ENCODE peak calls at places on chromosomes 12 and 14, in nine cellular contexts. One of them, this sample, is unnamed.

GRCh38 chr14:105059035-105059916 is 6.0 kb downstream of the GPR132 start:
- DNase-seq in NCI-H2171 treated with DMSO at 0.1 percent for 48 hours: peak
- DNase-seq in T-helper 2 cell: no peak
- DNase-seq in PC-9: no peak
- DNase-seq in stimulated activated CD8-positive, alpha-beta memory T cell treated with anti-CD3 and anti-CD28 coated beads, Interleukin-15, amount 100 ng/mL, for 1 hour: no peak
- DNase-seq in fibroblast of pulmonary artery: no peak
- DNase-seq in GDM1: no peak
- DNase-seq in Daoy: no peak
- DNase-seq in WTC11: peak
- DNase-seq in this sample: no peak

GRCh38 chr12:123671876-123672275 is 963 bp downstream of the TCTN2 start:
- DNase-seq in NCI-H2171 treated with DMSO at 0.1 percent for 48 hours: no peak
- DNase-seq in PC-9: no peak
- DNase-seq in GDM1: no peak
- DNase-seq in T-helper 2 cell: no peak
- DNase-seq in Daoy: peak
- DNase-seq in fibroblast of pulmonary artery: no peak
- DNase-seq in stimulated activated CD8-positive, alpha-beta memory T cell treated with anti-CD3 and anti-CD28 coated beads, Interleukin-15, amount 100 ng/mL, for 1 hour: no peak
- DNase-seq in WTC11: no peak
- DNase-seq in this sample: no peak

GRCh38 chr12:50174971-50175715 is 8.0 kb upstream of the CERS5 start:
- DNase-seq in WTC11: no peak
- DNase-seq in stimulated activated CD8-positive, alpha-beta memory T cell treated with anti-CD3 and anti-CD28 coated beads, Interleukin-15, amount 100 ng/mL, for 1 hour: no peak
- DNase-seq in NCI-H2171 treated with DMSO at 0.1 percent for 48 hours: peak
- DNase-seq in PC-9: no peak
- DNase-seq in GDM1: peak
- DNase-seq in fibroblast of pulmonary artery: peak
- DNase-seq in Daoy: peak
- DNase-seq in T-helper 2 cell: no peak
- DNase-seq in this sample: peak

GRCh38 chr14:74932401-74932901 is 9.4 kb upstream of the RPS6KL1 start:
- DNase-seq in stimulated activated CD8-positive, alpha-beta memory T cell treated with anti-CD3 and anti-CD28 coated beads, Interleukin-15, amount 100 ng/mL, for 1 hour: no peak
- DNase-seq in Daoy: no peak
- DNase-seq in WTC11: no peak
- DNase-seq in NCI-H2171 treated with DMSO at 0.1 percent for 48 hours: peak
- DNase-seq in GDM1: peak
- DNase-seq in fibroblast of pulmonary artery: peak
- DNase-seq in T-helper 2 cell: no peak
- DNase-seq in PC-9: no peak
- DNase-seq in this sample: no peak

GRCh38 chr12:105239304-105239703 is 3.3 kb upstream of the APPL2 start:
- DNase-seq in GDM1: no peak
- DNase-seq in WTC11: no peak
- DNase-seq in Daoy: no peak
- DNase-seq in PC-9: no peak
- DNase-seq in NCI-H2171 treated with DMSO at 0.1 percent for 48 hours: no peak
- DNase-seq in fibroblast of pulmonary artery: no peak
- DNase-seq in T-helper 2 cell: no peak
- DNase-seq in stimulated activated CD8-positive, alpha-beta memory T cell treated with anti-CD3 and anti-CD28 coated beads, Interleukin-15, amount 100 ng/mL, for 1 hour: no peak
- DNase-seq in this sample: no peak

GRCh38 chr12:16603916-16604575 is 1.9 kb downstream of the LMO3 start:
- DNase-seq in stimulated activated CD8-positive, alpha-beta memory T cell treated with anti-CD3 and anti-CD28 coated beads, Interleukin-15, amount 100 ng/mL, for 1 hour: no peak
- DNase-seq in WTC11: peak
- DNase-seq in Daoy: no peak
- DNase-seq in PC-9: no peak
- DNase-seq in fibroblast of pulmonary artery: peak
- DNase-seq in GDM1: no peak
- DNase-seq in NCI-H2171 treated with DMSO at 0.1 percent for 48 hours: no peak
- DNase-seq in T-helper 2 cell: no peak
- DNase-seq in this sample: no peak

GRCh38 chr14:28987516-28987915 is 220.9 kb downstream of the FOXG1 start:
- DNase-seq in WTC11: no peak
- DNase-seq in T-helper 2 cell: no peak
- DNase-seq in fibroblast of pulmonary artery: peak
- DNase-seq in NCI-H2171 treated with DMSO at 0.1 percent for 48 hours: no peak
- DNase-seq in stimulated activated CD8-positive, alpha-beta memory T cell treated with anti-CD3 and anti-CD28 coated beads, Interleukin-15, amount 100 ng/mL, for 1 hour: no peak
- DNase-seq in GDM1: no peak
- DNase-seq in PC-9: no peak
- DNase-seq in Daoy: no peak
- DNase-seq in this sample: no peak

GRCh38 chr14:102028733-102029132 is 58.1 kb downstream of the HSP90AA1 start:
- DNase-seq in NCI-H2171 treated with DMSO at 0.1 percent for 48 hours: no peak
- DNase-seq in Daoy: peak
- DNase-seq in stimulated activated CD8-positive, alpha-beta memory T cell treated with anti-CD3 and anti-CD28 coated beads, Interleukin-15, amount 100 ng/mL, for 1 hour: no peak
- DNase-seq in PC-9: peak
- DNase-seq in fibroblast of pulmonary artery: peak
- DNase-seq in GDM1: no peak
- DNase-seq in WTC11: no peak
- DNase-seq in T-helper 2 cell: no peak
- DNase-seq in this sample: no peak

GRCh38 chr12:108826115-108826806 is 31.1 kb downstream of the SSH1 start:
- DNase-seq in Daoy: peak
- DNase-seq in PC-9: no peak
- DNase-seq in fibroblast of pulmonary artery: peak
- DNase-seq in stimulated activated CD8-positive, alpha-beta memory T cell treated with anti-CD3 and anti-CD28 coated beads, Interleukin-15, amount 100 ng/mL, for 1 hour: no peak
- DNase-seq in WTC11: no peak
- DNase-seq in GDM1: no peak
- DNase-seq in T-helper 2 cell: no peak
- DNase-seq in NCI-H2171 treated with DMSO at 0.1 percent for 48 hours: peak
- DNase-seq in this sample: peak

GRCh38 chr12:110046451-110047187 is 1.7 kb downstream of the C12orf76 start:
- DNase-seq in stimulated activated CD8-positive, alpha-beta memory T cell treated with anti-CD3 and anti-CD28 coated beads, Interleukin-15, amount 100 ng/mL, for 1 hour: no peak
- DNase-seq in PC-9: no peak
- DNase-seq in T-helper 2 cell: no peak
- DNase-seq in Daoy: no peak
- DNase-seq in WTC11: no peak
- DNase-seq in GDM1: no peak
- DNase-seq in fibroblast of pulmonary artery: no peak
- DNase-seq in NCI-H2171 treated with DMSO at 0.1 percent for 48 hours: no peak
- DNase-seq in this sample: no peak

GRCh38 chr14:92328664-92329255 is 5.8 kb downstream of the SLC24A4 start:
- DNase-seq in NCI-H2171 treated with DMSO at 0.1 percent for 48 hours: no peak
- DNase-seq in T-helper 2 cell: no peak
- DNase-seq in stimulated activated CD8-positive, alpha-beta memory T cell treated with anti-CD3 and anti-CD28 coated beads, Interleukin-15, amount 100 ng/mL, for 1 hour: no peak
- DNase-seq in Daoy: no peak
- DNase-seq in fibroblast of pulmonary artery: no peak
- DNase-seq in WTC11: no peak
- DNase-seq in PC-9: no peak
- DNase-seq in GDM1: no peak
- DNase-seq in this sample: no peak

GRCh38 chr14:20601522-20601921 is 10.3 kb upstream of the RNASE12 start:
- DNase-seq in GDM1: no peak
- DNase-seq in WTC11: no peak
- DNase-seq in Daoy: no peak
- DNase-seq in fibroblast of pulmonary artery: no peak
- DNase-seq in PC-9: no peak
- DNase-seq in T-helper 2 cell: no peak
- DNase-seq in stimulated activated CD8-positive, alpha-beta memory T cell treated with anti-CD3 and anti-CD28 coated beads, Interleukin-15, amount 100 ng/mL, for 1 hour: no peak
- DNase-seq in NCI-H2171 treated with DMSO at 0.1 percent for 48 hours: no peak
- DNase-seq in this sample: no peak

GRCh38 chr14:22824711-22825359 is 4.9 kb upstream of the MRPL52 start:
- DNase-seq in WTC11: no peak
- DNase-seq in GDM1: peak
- DNase-seq in fibroblast of pulmonary artery: peak
- DNase-seq in stimulated activated CD8-positive, alpha-beta memory T cell treated with anti-CD3 and anti-CD28 coated beads, Interleukin-15, amount 100 ng/mL, for 1 hour: no peak
- DNase-seq in Daoy: peak
- DNase-seq in NCI-H2171 treated with DMSO at 0.1 percent for 48 hours: no peak
- DNase-seq in T-helper 2 cell: no peak
- DNase-seq in PC-9: peak
- DNase-seq in this sample: no peak

GRCh38 chr12:26226629-26227375 is 31.4 kb downstream of the SSPN start:
- DNase-seq in Daoy: peak
- DNase-seq in PC-9: peak
- DNase-seq in T-helper 2 cell: no peak
- DNase-seq in NCI-H2171 treated with DMSO at 0.1 percent for 48 hours: peak
- DNase-seq in stimulated activated CD8-positive, alpha-beta memory T cell treated with anti-CD3 and anti-CD28 coated beads, Interleukin-15, amount 100 ng/mL, for 1 hour: no peak
- DNase-seq in fibroblast of pulmonary artery: no peak
- DNase-seq in WTC11: peak
- DNase-seq in GDM1: no peak
- DNase-seq in this sample: no peak

GRCh38 chr12:93793983-93794382 is 116.8 kb downstream of the CRADD start:
- DNase-seq in NCI-H2171 treated with DMSO at 0.1 percent for 48 hours: no peak
- DNase-seq in Daoy: no peak
- DNase-seq in T-helper 2 cell: no peak
- DNase-seq in GDM1: no peak
- DNase-seq in stimulated activated CD8-positive, alpha-beta memory T cell treated with anti-CD3 and anti-CD28 coated beads, Interleukin-15, amount 100 ng/mL, for 1 hour: no peak
- DNase-seq in PC-9: no peak
- DNase-seq in WTC11: no peak
- DNase-seq in fibroblast of pulmonary artery: peak
- DNase-seq in this sample: no peak

GRCh38 chr12:1527789-1528188 is 66.6 kb downstream of the FBXL14 start:
- DNase-seq in T-helper 2 cell: no peak
- DNase-seq in Daoy: peak
- DNase-seq in WTC11: no peak
- DNase-seq in stimulated activated CD8-positive, alpha-beta memory T cell treated with anti-CD3 and anti-CD28 coated beads, Interleukin-15, amount 100 ng/mL, for 1 hour: no peak
- DNase-seq in PC-9: no peak
- DNase-seq in GDM1: no peak
- DNase-seq in NCI-H2171 treated with DMSO at 0.1 percent for 48 hours: no peak
- DNase-seq in fibroblast of pulmonary artery: peak
- DNase-seq in this sample: no peak

GRCh38 chr12:84738481-84738972 is 174.1 kb downstream of the SLC6A15 start:
- DNase-seq in GDM1: no peak
- DNase-seq in stimulated activated CD8-positive, alpha-beta memory T cell treated with anti-CD3 and anti-CD28 coated beads, Interleukin-15, amount 100 ng/mL, for 1 hour: no peak
- DNase-seq in T-helper 2 cell: no peak
- DNase-seq in WTC11: no peak
- DNase-seq in fibroblast of pulmonary artery: peak
- DNase-seq in PC-9: peak
- DNase-seq in Daoy: peak
- DNase-seq in NCI-H2171 treated with DMSO at 0.1 percent for 48 hours: no peak
- DNase-seq in this sample: no peak

GRCh38 chr14:80477388-80478160 is 266.3 kb upstream of the DIO2 start:
- DNase-seq in PC-9: no peak
- DNase-seq in WTC11: no peak
- DNase-seq in GDM1: no peak
- DNase-seq in fibroblast of pulmonary artery: peak
- DNase-seq in stimulated activated CD8-positive, alpha-beta memory T cell treated with anti-CD3 and anti-CD28 coated beads, Interleukin-15, amount 100 ng/mL, for 1 hour: no peak
- DNase-seq in Daoy: no peak
- DNase-seq in T-helper 2 cell: no peak
- DNase-seq in NCI-H2171 treated with DMSO at 0.1 percent for 48 hours: no peak
- DNase-seq in this sample: no peak

GRCh38 chr12:106276032-106276728 is 26.4 kb upstream of the TCP11L2 start:
- DNase-seq in T-helper 2 cell: no peak
- DNase-seq in WTC11: no peak
- DNase-seq in fibroblast of pulmonary artery: no peak
- DNase-seq in Daoy: no peak
- DNase-seq in GDM1: no peak
- DNase-seq in NCI-H2171 treated with DMSO at 0.1 percent for 48 hours: no peak
- DNase-seq in PC-9: no peak
- DNase-seq in stimulated activated CD8-positive, alpha-beta memory T cell treated with anti-CD3 and anti-CD28 coated beads, Interleukin-15, amount 100 ng/mL, for 1 hour: no peak
- DNase-seq in this sample: no peak

GRCh38 chr12:132429122-132429931 is 60.6 kb upstream of the FBRSL1 start:
- DNase-seq in fibroblast of pulmonary artery: no peak
- DNase-seq in T-helper 2 cell: no peak
- DNase-seq in NCI-H2171 treated with DMSO at 0.1 percent for 48 hours: peak
- DNase-seq in GDM1: peak
- DNase-seq in PC-9: no peak
- DNase-seq in WTC11: peak
- DNase-seq in Daoy: peak
- DNase-seq in stimulated activated CD8-positive, alpha-beta memory T cell treated with anti-CD3 and anti-CD28 coated beads, Interleukin-15, amount 100 ng/mL, for 1 hour: no peak
- DNase-seq in this sample: no peak

GRCh38 chr14:103395245-103395644 is 10.0 kb downstream of the MARK3 start:
- DNase-seq in GDM1: no peak
- DNase-seq in WTC11: no peak
- DNase-seq in NCI-H2171 treated with DMSO at 0.1 percent for 48 hours: no peak
- DNase-seq in Daoy: peak
- DNase-seq in fibroblast of pulmonary artery: no peak
- DNase-seq in T-helper 2 cell: no peak
- DNase-seq in stimulated activated CD8-positive, alpha-beta memory T cell treated with anti-CD3 and anti-CD28 coated beads, Interleukin-15, amount 100 ng/mL, for 1 hour: no peak
- DNase-seq in PC-9: no peak
- DNase-seq in this sample: no peak

GRCh38 chr12:123131291-123131831 is 19.5 kb downstream of the PITPNM2 start:
- DNase-seq in PC-9: peak
- DNase-seq in Daoy: no peak
- DNase-seq in stimulated activated CD8-positive, alpha-beta memory T cell treated with anti-CD3 and anti-CD28 coated beads, Interleukin-15, amount 100 ng/mL, for 1 hour: no peak
- DNase-seq in GDM1: no peak
- DNase-seq in fibroblast of pulmonary artery: no peak
- DNase-seq in NCI-H2171 treated with DMSO at 0.1 percent for 48 hours: peak
- DNase-seq in T-helper 2 cell: no peak
- DNase-seq in WTC11: no peak
- DNase-seq in this sample: no peak

GRCh38 chr12:130162771-130163460 is 652 bp downstream of the FZD10 start:
- DNase-seq in NCI-H2171 treated with DMSO at 0.1 percent for 48 hours: no peak
- DNase-seq in GDM1: no peak
- DNase-seq in T-helper 2 cell: no peak
- DNase-seq in stimulated activated CD8-positive, alpha-beta memory T cell treated with anti-CD3 and anti-CD28 coated beads, Interleukin-15, amount 100 ng/mL, for 1 hour: no peak
- DNase-seq in WTC11: no peak
- DNase-seq in fibroblast of pulmonary artery: no peak
- DNase-seq in Daoy: no peak
- DNase-seq in PC-9: no peak
- DNase-seq in this sample: no peak

GRCh38 chr12:131028587-131029338 is 75.1 kb downstream of the ADGRD1 start:
- DNase-seq in Daoy: no peak
- DNase-seq in GDM1: no peak
- DNase-seq in T-helper 2 cell: no peak
- DNase-seq in WTC11: no peak
- DNase-seq in fibroblast of pulmonary artery: no peak
- DNase-seq in stimulated activated CD8-positive, alpha-beta memory T cell treated with anti-CD3 and anti-CD28 coated beads, Interleukin-15, amount 100 ng/mL, for 1 hour: no peak
- DNase-seq in PC-9: no peak
- DNase-seq in NCI-H2171 treated with DMSO at 0.1 percent for 48 hours: no peak
- DNase-seq in this sample: no peak

GRCh38 chr14:87131879-87132278 is 861.1 kb downstream of the GALC start:
- DNase-seq in NCI-H2171 treated with DMSO at 0.1 percent for 48 hours: peak
- DNase-seq in PC-9: no peak
- DNase-seq in T-helper 2 cell: no peak
- DNase-seq in GDM1: no peak
- DNase-seq in WTC11: no peak
- DNase-seq in Daoy: peak
- DNase-seq in fibroblast of pulmonary artery: no peak
- DNase-seq in stimulated activated CD8-positive, alpha-beta memory T cell treated with anti-CD3 and anti-CD28 coated beads, Interleukin-15, amount 100 ng/mL, for 1 hour: no peak
- DNase-seq in this sample: no peak

GRCh38 chr12:124682425-124683329 is 115.3 kb upstream of the NCOR2 start:
- DNase-seq in NCI-H2171 treated with DMSO at 0.1 percent for 48 hours: no peak
- DNase-seq in PC-9: no peak
- DNase-seq in Daoy: no peak
- DNase-seq in T-helper 2 cell: no peak
- DNase-seq in GDM1: no peak
- DNase-seq in stimulated activated CD8-positive, alpha-beta memory T cell treated with anti-CD3 and anti-CD28 coated beads, Interleukin-15, amount 100 ng/mL, for 1 hour: no peak
- DNase-seq in fibroblast of pulmonary artery: no peak
- DNase-seq in WTC11: no peak
- DNase-seq in this sample: no peak

GRCh38 chr12:63103489-63104131 is 47.4 kb downstream of the AVPR1A start:
- DNase-seq in PC-9: no peak
- DNase-seq in WTC11: no peak
- DNase-seq in GDM1: no peak
- DNase-seq in fibroblast of pulmonary artery: peak
- DNase-seq in Daoy: peak
- DNase-seq in NCI-H2171 treated with DMSO at 0.1 percent for 48 hours: peak
- DNase-seq in T-helper 2 cell: no peak
- DNase-seq in stimulated activated CD8-positive, alpha-beta memory T cell treated with anti-CD3 and anti-CD28 coated beads, Interleukin-15, amount 100 ng/mL, for 1 hour: no peak
- DNase-seq in this sample: peak

GRCh38 chr14:66443158-66443695 is 42.9 kb upstream of the CCDC196 start:
- DNase-seq in stimulated activated CD8-positive, alpha-beta memory T cell treated with anti-CD3 and anti-CD28 coated beads, Interleukin-15, amount 100 ng/mL, for 1 hour: no peak
- DNase-seq in WTC11: no peak
- DNase-seq in PC-9: no peak
- DNase-seq in Daoy: peak
- DNase-seq in GDM1: no peak
- DNase-seq in fibroblast of pulmonary artery: no peak
- DNase-seq in T-helper 2 cell: no peak
- DNase-seq in NCI-H2171 treated with DMSO at 0.1 percent for 48 hours: no peak
- DNase-seq in this sample: no peak